ENCODE peak calls at places on chromosomes 7 and 10, in ten cellular contexts. One of them, this sample, is unnamed.

GRCh38 chr10:30433286-30433778 is 652 bp upstream of the MAP3K8 start:
- DNase-seq in heart right ventricle: peak
- DNase-seq in MCF 10A: peak
- DNase-seq in psoas muscle: peak
- DNase-seq in fibroblast of lung: peak
- DNase-seq in left lung: peak
- DNase-seq in mammary epithelial cell: no peak
- DNase-seq in astrocyte of the spinal cord: peak
- DNase-seq in IMR-90: peak
- DNase-seq in NB4: peak
- DNase-seq in this sample: peak

GRCh38 chr10:21926949-21927348 is 76.6 kb downstream of the DNAJC1 start:
- DNase-seq in MCF 10A: peak
- DNase-seq in astrocyte of the spinal cord: peak
- DNase-seq in psoas muscle: no peak
- DNase-seq in left lung: no peak
- DNase-seq in IMR-90: peak
- DNase-seq in fibroblast of lung: peak
- DNase-seq in mammary epithelial cell: peak
- DNase-seq in heart right ventricle: no peak
- DNase-seq in NB4: no peak
- DNase-seq in this sample: no peak

GRCh38 chr7:5549096-5549896 is 125.7 kb upstream of the TNRC18 start:
- DNase-seq in NB4: peak
- DNase-seq in psoas muscle: peak
- DNase-seq in fibroblast of lung: peak
- DNase-seq in astrocyte of the spinal cord: peak
- DNase-seq in mammary epithelial cell: peak
- DNase-seq in MCF 10A: peak
- DNase-seq in heart right ventricle: no peak
- DNase-seq in IMR-90: peak
- DNase-seq in left lung: peak
- DNase-seq in this sample: no peak

GRCh38 chr7:184768-185264 is 7.6 kb upstream of the FAM20C start:
- DNase-seq in psoas muscle: peak
- DNase-seq in fibroblast of lung: peak
- DNase-seq in NB4: no peak
- DNase-seq in IMR-90: no peak
- DNase-seq in MCF 10A: no peak
- DNase-seq in heart right ventricle: no peak
- DNase-seq in astrocyte of the spinal cord: no peak
- DNase-seq in left lung: no peak
- DNase-seq in mammary epithelial cell: no peak
- DNase-seq in this sample: no peak

GRCh38 chr10:50558368-50558767 is 65.4 kb downstream of the SGMS1 start:
- DNase-seq in fibroblast of lung: peak
- DNase-seq in psoas muscle: no peak
- DNase-seq in IMR-90: no peak
- DNase-seq in NB4: no peak
- DNase-seq in left lung: no peak
- DNase-seq in mammary epithelial cell: no peak
- DNase-seq in MCF 10A: no peak
- DNase-seq in astrocyte of the spinal cord: no peak
- DNase-seq in heart right ventricle: no peak
- DNase-seq in this sample: no peak

GRCh38 chr7:105454058-105454739 is 65.5 kb upstream of the SRPK2 start:
- DNase-seq in psoas muscle: no peak
- DNase-seq in heart right ventricle: no peak
- DNase-seq in left lung: no peak
- DNase-seq in astrocyte of the spinal cord: peak
- DNase-seq in IMR-90: peak
- DNase-seq in NB4: no peak
- DNase-seq in fibroblast of lung: peak
- DNase-seq in mammary epithelial cell: peak
- DNase-seq in MCF 10A: no peak
- DNase-seq in this sample: no peak

GRCh38 chr7:5198741-5199140 is 8.7 kb downstream of the WIPI2 start:
- DNase-seq in fibroblast of lung: no peak
- DNase-seq in MCF 10A: no peak
- DNase-seq in psoas muscle: no peak
- DNase-seq in NB4: no peak
- DNase-seq in heart right ventricle: no peak
- DNase-seq in astrocyte of the spinal cord: no peak
- DNase-seq in IMR-90: no peak
- DNase-seq in mammary epithelial cell: no peak
- DNase-seq in left lung: no peak
- DNase-seq in this sample: no peak

GRCh38 chr7:47952224-47952623 is 4.0 kb upstream of the PKD1L1 start:
- DNase-seq in heart right ventricle: no peak
- DNase-seq in NB4: no peak
- DNase-seq in mammary epithelial cell: no peak
- DNase-seq in left lung: no peak
- DNase-seq in psoas muscle: no peak
- DNase-seq in MCF 10A: no peak
- DNase-seq in IMR-90: no peak
- DNase-seq in astrocyte of the spinal cord: no peak
- DNase-seq in fibroblast of lung: no peak
- DNase-seq in this sample: no peak

GRCh38 chr10:80684217-80684616 is 146.5 kb downstream of the SH2D4B start:
- DNase-seq in left lung: no peak
- DNase-seq in fibroblast of lung: peak
- DNase-seq in heart right ventricle: no peak
- DNase-seq in mammary epithelial cell: peak
- DNase-seq in psoas muscle: no peak
- DNase-seq in MCF 10A: peak
- DNase-seq in NB4: peak
- DNase-seq in astrocyte of the spinal cord: no peak
- DNase-seq in IMR-90: peak
- DNase-seq in this sample: no peak

GRCh38 chr10:76583711-76584161 is 1053.9 kb downstream of the KCNMA1 start:
- DNase-seq in psoas muscle: no peak
- DNase-seq in NB4: no peak
- DNase-seq in fibroblast of lung: peak
- DNase-seq in MCF 10A: peak
- DNase-seq in heart right ventricle: no peak
- DNase-seq in astrocyte of the spinal cord: peak
- DNase-seq in mammary epithelial cell: peak
- DNase-seq in IMR-90: peak
- DNase-seq in left lung: no peak
- DNase-seq in this sample: no peak

GRCh38 chr7:44372560-44373417 is 47.4 kb upstream of the CAMK2B start:
- DNase-seq in mammary epithelial cell: no peak
- DNase-seq in astrocyte of the spinal cord: no peak
- DNase-seq in psoas muscle: no peak
- DNase-seq in left lung: no peak
- DNase-seq in NB4: no peak
- DNase-seq in MCF 10A: no peak
- DNase-seq in heart right ventricle: no peak
- DNase-seq in IMR-90: no peak
- DNase-seq in fibroblast of lung: no peak
- DNase-seq in this sample: no peak

GRCh38 chr7:28586736-28587135 is 174.4 kb downstream of the CREB5 start:
- DNase-seq in MCF 10A: peak
- DNase-seq in heart right ventricle: no peak
- DNase-seq in psoas muscle: no peak
- DNase-seq in left lung: no peak
- DNase-seq in mammary epithelial cell: peak
- DNase-seq in fibroblast of lung: no peak
- DNase-seq in IMR-90: no peak
- DNase-seq in astrocyte of the spinal cord: peak
- DNase-seq in NB4: no peak
- DNase-seq in this sample: no peak

GRCh38 chr10:31322647-31323046 is 3.6 kb downstream of the ZEB1 start:
- DNase-seq in MCF 10A: peak
- DNase-seq in heart right ventricle: no peak
- DNase-seq in mammary epithelial cell: no peak
- DNase-seq in fibroblast of lung: peak
- DNase-seq in psoas muscle: no peak
- DNase-seq in IMR-90: peak
- DNase-seq in NB4: peak
- DNase-seq in left lung: no peak
- DNase-seq in astrocyte of the spinal cord: no peak
- DNase-seq in this sample: no peak

GRCh38 chr10:7230956-7231355 is 179.9 kb downstream of the SFMBT2 start:
- DNase-seq in fibroblast of lung: peak
- DNase-seq in psoas muscle: no peak
- DNase-seq in mammary epithelial cell: peak
- DNase-seq in left lung: no peak
- DNase-seq in astrocyte of the spinal cord: peak
- DNase-seq in NB4: no peak
- DNase-seq in MCF 10A: peak
- DNase-seq in heart right ventricle: no peak
- DNase-seq in IMR-90: peak
- DNase-seq in this sample: no peak

GRCh38 chr7:70655694-70656093 is 476.2 kb upstream of the GALNT17 start:
- DNase-seq in left lung: no peak
- DNase-seq in mammary epithelial cell: no peak
- DNase-seq in heart right ventricle: no peak
- DNase-seq in fibroblast of lung: no peak
- DNase-seq in astrocyte of the spinal cord: no peak
- DNase-seq in MCF 10A: no peak
- DNase-seq in IMR-90: no peak
- DNase-seq in NB4: no peak
- DNase-seq in psoas muscle: no peak
- DNase-seq in this sample: no peak

GRCh38 chr7:32942783-32943653 is 14.2 kb upstream of the FKBP9 start:
- DNase-seq in left lung: peak
- DNase-seq in heart right ventricle: peak
- DNase-seq in mammary epithelial cell: peak
- DNase-seq in MCF 10A: peak
- DNase-seq in NB4: peak
- DNase-seq in psoas muscle: peak
- DNase-seq in IMR-90: peak
- DNase-seq in astrocyte of the spinal cord: peak
- DNase-seq in fibroblast of lung: peak
- DNase-seq in this sample: peak
- TF ChIP-seq CTCF in left lung: peak
- TF ChIP-seq CTCF in heart right ventricle: peak
- TF ChIP-seq CTCF in mammary epithelial cell: peak
- TF ChIP-seq CTCF in MCF 10A: peak
- TF ChIP-seq CTCF in NB4: peak
- TF ChIP-seq CTCF in psoas muscle: peak
- TF ChIP-seq CTCF in IMR-90: peak
- TF ChIP-seq CTCF in astrocyte of the spinal cord: peak
- TF ChIP-seq CTCF in fibroblast of lung: peak
- TF ChIP-seq CTCF in this sample: peak

DNA sequence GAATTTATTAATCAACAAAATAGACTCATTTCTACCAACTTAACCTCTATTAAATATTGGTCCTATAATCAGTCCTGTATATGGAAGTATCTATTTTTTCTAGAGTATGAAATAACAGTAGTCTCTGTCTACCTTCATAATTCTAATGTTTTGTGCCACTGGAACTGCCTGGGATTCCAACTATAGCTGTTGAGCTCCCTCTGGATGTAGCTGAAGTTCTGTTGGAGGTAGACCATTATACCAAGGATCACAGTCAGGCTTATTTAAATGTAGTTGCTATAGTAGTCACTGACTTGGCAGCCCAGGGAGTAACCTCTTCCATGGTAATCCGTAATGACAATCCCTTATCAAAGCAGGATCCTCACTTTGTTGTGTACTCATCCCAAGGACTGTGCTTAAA is 48.5 kb upstream of the PHYHIPL start:
- DNase-seq in MCF 10A: no peak
- DNase-seq in psoas muscle: no peak
- DNase-seq in mammary epithelial cell: no peak
- DNase-seq in heart right ventricle: no peak
- DNase-seq in NB4: no peak
- DNase-seq in IMR-90: no peak
- DNase-seq in astrocyte of the spinal cord: no peak
- DNase-seq in left lung: no peak
- DNase-seq in fibroblast of lung: no peak
- DNase-seq in this sample: no peak
- TF ChIP-seq CTCF in MCF 10A: no peak
- TF ChIP-seq CTCF in psoas muscle: no peak
- TF ChIP-seq CTCF in mammary epithelial cell: no peak
- TF ChIP-seq CTCF in heart right ventricle: no peak
- TF ChIP-seq CTCF in NB4: no peak
- TF ChIP-seq CTCF in IMR-90: no peak
- TF ChIP-seq CTCF in astrocyte of the spinal cord: no peak
- TF ChIP-seq CTCF in left lung: no peak
- TF ChIP-seq CTCF in fibroblast of lung: no peak
- TF ChIP-seq CTCF in this sample: no peak

GRCh38 chr7:121195010-121195409 is 133.8 kb upstream of the WNT16 start:
- DNase-seq in heart right ventricle: no peak
- DNase-seq in NB4: no peak
- DNase-seq in left lung: no peak
- DNase-seq in fibroblast of lung: no peak
- DNase-seq in psoas muscle: no peak
- DNase-seq in IMR-90: no peak
- DNase-seq in astrocyte of the spinal cord: no peak
- DNase-seq in MCF 10A: no peak
- DNase-seq in mammary epithelial cell: no peak
- DNase-seq in this sample: no peak

GRCh38 chr7:121192834-121193233 is 136.0 kb upstream of the WNT16 start:
- DNase-seq in fibroblast of lung: peak
- DNase-seq in left lung: no peak
- DNase-seq in heart right ventricle: no peak
- DNase-seq in mammary epithelial cell: no peak
- DNase-seq in MCF 10A: no peak
- DNase-seq in astrocyte of the spinal cord: peak
- DNase-seq in IMR-90: peak
- DNase-seq in NB4: no peak
- DNase-seq in psoas muscle: no peak
- DNase-seq in this sample: no peak

GRCh38 chr7:121198502-121198901 is 130.3 kb upstream of the WNT16 start:
- DNase-seq in astrocyte of the spinal cord: no peak
- DNase-seq in fibroblast of lung: no peak
- DNase-seq in left lung: no peak
- DNase-seq in MCF 10A: no peak
- DNase-seq in heart right ventricle: no peak
- DNase-seq in NB4: no peak
- DNase-seq in psoas muscle: no peak
- DNase-seq in IMR-90: no peak
- DNase-seq in mammary epithelial cell: no peak
- DNase-seq in this sample: no peak

GRCh38 chr7:121195859-121196588 is 132.8 kb upstream of the WNT16 start:
- DNase-seq in mammary epithelial cell: no peak
- DNase-seq in psoas muscle: no peak
- DNase-seq in left lung: no peak
- DNase-seq in IMR-90: peak
- DNase-seq in MCF 10A: no peak
- DNase-seq in fibroblast of lung: no peak
- DNase-seq in NB4: no peak
- DNase-seq in heart right ventricle: no peak
- DNase-seq in astrocyte of the spinal cord: peak
- DNase-seq in this sample: no peak
- TF ChIP-seq CTCF in mammary epithelial cell: no peak
- TF ChIP-seq CTCF in psoas muscle: no peak
- TF ChIP-seq CTCF in left lung: no peak
- TF ChIP-seq CTCF in IMR-90: no peak
- TF ChIP-seq CTCF in MCF 10A: no peak
- TF ChIP-seq CTCF in fibroblast of lung: no peak
- TF ChIP-seq CTCF in NB4: no peak
- TF ChIP-seq CTCF in heart right ventricle: no peak
- TF ChIP-seq CTCF in astrocyte of the spinal cord: no peak
- TF ChIP-seq CTCF in this sample: no peak

DNA sequence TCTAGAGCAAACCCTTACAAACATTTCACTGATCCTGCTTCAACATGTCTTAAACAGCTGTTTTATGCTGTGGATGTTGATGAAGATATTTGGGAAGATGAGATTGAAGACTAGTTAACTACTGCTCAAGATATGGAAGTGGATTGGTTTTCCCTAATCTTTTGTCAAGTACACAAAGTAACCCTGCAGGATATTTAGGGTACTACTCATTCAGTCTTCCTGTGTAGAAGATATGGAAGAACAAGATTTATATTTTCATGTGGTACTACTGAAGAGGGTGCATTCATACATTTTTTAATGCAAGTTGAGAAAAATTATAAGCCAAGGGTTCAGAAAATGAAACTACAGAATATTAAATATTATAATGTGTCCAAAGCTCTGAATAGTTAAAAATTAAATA is 18.3 kb upstream of the TMEM140 start:
- DNase-seq in mammary epithelial cell: no peak
- DNase-seq in psoas muscle: no peak
- DNase-seq in left lung: no peak
- DNase-seq in astrocyte of the spinal cord: no peak
- DNase-seq in IMR-90: no peak
- DNase-seq in fibroblast of lung: no peak
- DNase-seq in MCF 10A: no peak
- DNase-seq in heart right ventricle: no peak
- DNase-seq in NB4: no peak
- DNase-seq in this sample: no peak
- TF ChIP-seq CTCF in mammary epithelial cell: no peak
- TF ChIP-seq CTCF in psoas muscle: no peak
- TF ChIP-seq CTCF in left lung: no peak
- TF ChIP-seq CTCF in astrocyte of the spinal cord: no peak
- TF ChIP-seq CTCF in IMR-90: no peak
- TF ChIP-seq CTCF in fibroblast of lung: peak
- TF ChIP-seq CTCF in MCF 10A: no peak
- TF ChIP-seq CTCF in heart right ventricle: no peak
- TF ChIP-seq CTCF in NB4: no peak
- TF ChIP-seq CTCF in this sample: no peak

This sample was measured in CD14-positive monocyte.